ENCODE peak calls at places on chromosomes 6 and 20, in seven cellular contexts. One of them, this sample, is unnamed.

GRCh38 chr20:48128436-48128835 is 343.2 kb upstream of the SULF2 start:
- DNase-seq in left lung: no peak
- DNase-seq in OCI-LY7: no peak
- DNase-seq in ovary: no peak
- DNase-seq in adipocyte: no peak
- DNase-seq in upper lobe of left lung: no peak
- DNase-seq in RWPE2: no peak
- DNase-seq in this sample: no peak

GRCh38 chr6:82145926-82146452 is 101.6 kb downstream of the IBTK start:
- DNase-seq in adipocyte: no peak
- DNase-seq in RWPE2: no peak
- DNase-seq in upper lobe of left lung: no peak
- DNase-seq in OCI-LY7: no peak
- DNase-seq in left lung: no peak
- DNase-seq in ovary: no peak
- DNase-seq in this sample: no peak

GRCh38 chr20:63672666-63673065 is 14.6 kb downstream of the RTEL1 start:
- DNase-seq in upper lobe of left lung: no peak
- DNase-seq in ovary: no peak
- DNase-seq in RWPE2: no peak
- DNase-seq in OCI-LY7: no peak
- DNase-seq in left lung: no peak
- DNase-seq in adipocyte: no peak
- DNase-seq in this sample: no peak

GRCh38 chr20:5118220-5119142 is 1.3 kb downstream of the PCNA start:
- DNase-seq in OCI-LY7: peak; percentile 39
- DNase-seq in left lung: no peak
- DNase-seq in adipocyte: no peak
- DNase-seq in RWPE2: no peak
- DNase-seq in upper lobe of left lung: no peak
- DNase-seq in ovary: no peak
- DNase-seq in this sample: no peak

GRCh38 chr6:151390276-151391020 is 911 bp downstream of the ZBTB2 start:
- DNase-seq in RWPE2: peak; percentile 97
- DNase-seq in upper lobe of left lung: peak; percentile 98
- DNase-seq in ovary: peak; percentile 98
- DNase-seq in adipocyte: peak; percentile 100
- DNase-seq in left lung: peak; percentile 98
- DNase-seq in OCI-LY7: peak; percentile 99
- DNase-seq in this sample: peak; percentile 98

GRCh38 chr20:1669304-1669703 is 11.7 kb upstream of the SIRPG start:
- DNase-seq in left lung: no peak
- DNase-seq in RWPE2: no peak
- DNase-seq in ovary: no peak
- DNase-seq in OCI-LY7: no peak
- DNase-seq in adipocyte: no peak
- DNase-seq in upper lobe of left lung: no peak
- DNase-seq in this sample: no peak

GRCh38 chr6:21227486-21227885 is 366.1 kb upstream of the SOX4 start:
- DNase-seq in OCI-LY7: no peak
- DNase-seq in ovary: no peak
- DNase-seq in upper lobe of left lung: no peak
- DNase-seq in adipocyte: peak; percentile 14
- DNase-seq in left lung: no peak
- DNase-seq in RWPE2: peak; percentile 69
- DNase-seq in this sample: no peak

GRCh38 chr6:75326557-75327258 is 42.1 kb upstream of the TMEM30A start:
- DNase-seq in upper lobe of left lung: no peak
- DNase-seq in left lung: no peak
- DNase-seq in RWPE2: no peak
- DNase-seq in ovary: no peak
- DNase-seq in adipocyte: peak; percentile 42
- DNase-seq in OCI-LY7: no peak
- DNase-seq in this sample: no peak

GRCh38 chr6:159594106-159594749 is 98.8 kb downstream of the SOD2 start:
- DNase-seq in OCI-LY7: no peak
- DNase-seq in upper lobe of left lung: no peak
- DNase-seq in ovary: no peak
- DNase-seq in RWPE2: no peak
- DNase-seq in adipocyte: peak; percentile 30
- DNase-seq in left lung: no peak
- DNase-seq in this sample: no peak

GRCh38 chr6:88050140-88050818 is 2.6 kb downstream of the SPACA1 start:
- DNase-seq in RWPE2: no peak
- DNase-seq in ovary: no peak
- DNase-seq in upper lobe of left lung: no peak
- DNase-seq in OCI-LY7: no peak
- DNase-seq in left lung: no peak
- DNase-seq in adipocyte: peak; percentile 4
- DNase-seq in this sample: no peak

GRCh38 chr6:15754035-15754705 is 91.3 kb upstream of the DTNBP1 start:
- DNase-seq in left lung: no peak
- DNase-seq in adipocyte: peak; percentile 4
- DNase-seq in RWPE2: no peak
- DNase-seq in ovary: no peak
- DNase-seq in OCI-LY7: no peak
- DNase-seq in upper lobe of left lung: no peak
- DNase-seq in this sample: no peak

GRCh38 chr20:54061106-54061881 is 9.1 kb downstream of the BCAS1 start:
- DNase-seq in ovary: no peak
- DNase-seq in OCI-LY7: no peak
- DNase-seq in RWPE2: peak; percentile 47
- DNase-seq in left lung: no peak
- DNase-seq in adipocyte: no peak
- DNase-seq in upper lobe of left lung: no peak
- DNase-seq in this sample: no peak

GRCh38 chr20:18717062-18717461 is 96.5 kb upstream of the SCP2D1 start:
- DNase-seq in left lung: no peak
- DNase-seq in adipocyte: no peak
- DNase-seq in RWPE2: no peak
- DNase-seq in OCI-LY7: no peak
- DNase-seq in ovary: no peak
- DNase-seq in upper lobe of left lung: no peak
- DNase-seq in this sample: no peak

GRCh38 chr6:132190097-132190814 is 211.0 kb downstream of the MOXD1 start:
- DNase-seq in left lung: no peak
- DNase-seq in RWPE2: no peak
- DNase-seq in upper lobe of left lung: no peak
- DNase-seq in adipocyte: peak; percentile 36
- DNase-seq in OCI-LY7: no peak
- DNase-seq in ovary: no peak
- DNase-seq in this sample: no peak

GRCh38 chr6:115570326-115570725 is 490.4 kb downstream of the FRK start:
- DNase-seq in RWPE2: no peak
- DNase-seq in left lung: no peak
- DNase-seq in OCI-LY7: no peak
- DNase-seq in adipocyte: peak; percentile 44
- DNase-seq in ovary: no peak
- DNase-seq in upper lobe of left lung: no peak
- DNase-seq in this sample: no peak

GRCh38 chr20:57627972-57628650 is 7.9 kb upstream of the ZBP1 start:
- DNase-seq in adipocyte: peak; percentile 51
- DNase-seq in RWPE2: peak; percentile 59
- DNase-seq in upper lobe of left lung: peak; percentile 58
- DNase-seq in left lung: peak; percentile 64
- DNase-seq in OCI-LY7: peak; percentile 79
- DNase-seq in ovary: no peak
- DNase-seq in this sample: peak; percentile 77

GRCh38 chr6:118674772-118675171 is 23.4 kb upstream of the CEP85L start:
- DNase-seq in ovary: no peak
- DNase-seq in OCI-LY7: no peak
- DNase-seq in adipocyte: no peak
- DNase-seq in upper lobe of left lung: no peak
- DNase-seq in RWPE2: no peak
- DNase-seq in left lung: no peak
- DNase-seq in this sample: no peak

GRCh38 chr20:45595235-45595634 is 16.2 kb upstream of the WFDC8 start:
- DNase-seq in ovary: no peak
- DNase-seq in adipocyte: no peak
- DNase-seq in left lung: no peak
- DNase-seq in upper lobe of left lung: no peak
- DNase-seq in OCI-LY7: no peak
- DNase-seq in RWPE2: no peak
- DNase-seq in this sample: no peak

GRCh38 chr6:140921366-140922226 is 1211.1 kb upstream of the GJE1 start:
- DNase-seq in ovary: no peak
- DNase-seq in upper lobe of left lung: no peak
- DNase-seq in adipocyte: peak; percentile 79
- DNase-seq in left lung: no peak
- DNase-seq in RWPE2: no peak
- DNase-seq in OCI-LY7: peak; percentile 45
- DNase-seq in this sample: no peak

GRCh38 chr20:59222982-59223610 is 59.5 kb downstream of the ZNF831 start:
- DNase-seq in ovary: no peak
- DNase-seq in OCI-LY7: no peak
- DNase-seq in left lung: no peak
- DNase-seq in adipocyte: no peak
- DNase-seq in upper lobe of left lung: no peak
- DNase-seq in RWPE2: no peak
- DNase-seq in this sample: no peak

DNA sequence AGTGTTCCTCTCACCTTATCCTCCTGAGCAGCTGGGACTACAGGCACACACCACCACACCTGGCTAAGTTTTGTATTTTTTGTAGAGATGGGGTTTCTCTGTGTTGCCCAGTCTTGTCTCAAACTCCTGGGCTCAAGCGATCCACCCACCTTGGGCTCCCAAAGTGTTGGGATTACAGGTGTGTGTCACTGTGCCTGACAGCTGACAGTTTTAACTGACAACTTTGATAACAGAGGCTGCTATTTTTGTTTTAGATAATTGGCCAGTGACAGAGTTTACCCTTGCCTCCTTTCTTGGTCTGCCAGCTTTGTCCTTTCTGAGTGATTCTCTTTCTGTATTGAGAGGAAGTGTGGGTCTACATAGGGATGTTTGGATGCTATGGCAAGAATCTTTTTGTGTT is 80.6 kb downstream of the RNF144B start:
- DNase-seq in left lung: no peak
- DNase-seq in adipocyte: no peak
- DNase-seq in RWPE2: no peak
- DNase-seq in OCI-LY7: no peak
- DNase-seq in ovary: no peak
- DNase-seq in upper lobe of left lung: no peak
- DNase-seq in this sample: no peak
- H3K4me1 ChIP-seq in left lung: peaks cover 6% of the 10 kb centered on the region
- H3K4me1 ChIP-seq in adipocyte: no peaks in the 10 kb centered on the region
- H3K4me1 ChIP-seq in RWPE2: no peaks in the 10 kb centered on the region
- H3K4me1 ChIP-seq in OCI-LY7: no peaks in the 10 kb centered on the region
- H3K4me1 ChIP-seq in ovary: no peaks in the 10 kb centered on the region
- H3K4me1 ChIP-seq in upper lobe of left lung: no peaks in the 10 kb centered on the region
- H3K4me1 ChIP-seq in this sample: no peaks in the 10 kb centered on the region

GRCh38 chr6:157271441-157271840 is 51.9 kb downstream of the TMEM242 start:
- DNase-seq in adipocyte: no peak
- DNase-seq in ovary: no peak
- DNase-seq in OCI-LY7: no peak
- DNase-seq in RWPE2: no peak
- DNase-seq in left lung: no peak
- DNase-seq in upper lobe of left lung: no peak
- DNase-seq in this sample: no peak

GRCh38 chr6:157271911-157272310 is 51.4 kb downstream of the TMEM242 start:
- DNase-seq in upper lobe of left lung: no peak
- DNase-seq in RWPE2: no peak
- DNase-seq in left lung: no peak
- DNase-seq in OCI-LY7: no peak
- DNase-seq in adipocyte: no peak
- DNase-seq in ovary: no peak
- DNase-seq in this sample: no peak

GRCh38 chr6:157272866-157273755 is 50.2 kb downstream of the TMEM242 start:
- DNase-seq in RWPE2: no peak
- DNase-seq in upper lobe of left lung: no peak
- DNase-seq in adipocyte: no peak
- DNase-seq in left lung: no peak
- DNase-seq in OCI-LY7: peak; percentile 81
- DNase-seq in ovary: no peak
- DNase-seq in this sample: no peak

GRCh38 chr6:157273756-157274088 is 49.6 kb downstream of the TMEM242 start:
- DNase-seq in upper lobe of left lung: peak; percentile 56
- DNase-seq in ovary: peak; percentile 49
- DNase-seq in left lung: no peak
- DNase-seq in RWPE2: no peak
- DNase-seq in OCI-LY7: peak; percentile 84
- DNase-seq in adipocyte: no peak
- DNase-seq in this sample: no peak

DNA sequence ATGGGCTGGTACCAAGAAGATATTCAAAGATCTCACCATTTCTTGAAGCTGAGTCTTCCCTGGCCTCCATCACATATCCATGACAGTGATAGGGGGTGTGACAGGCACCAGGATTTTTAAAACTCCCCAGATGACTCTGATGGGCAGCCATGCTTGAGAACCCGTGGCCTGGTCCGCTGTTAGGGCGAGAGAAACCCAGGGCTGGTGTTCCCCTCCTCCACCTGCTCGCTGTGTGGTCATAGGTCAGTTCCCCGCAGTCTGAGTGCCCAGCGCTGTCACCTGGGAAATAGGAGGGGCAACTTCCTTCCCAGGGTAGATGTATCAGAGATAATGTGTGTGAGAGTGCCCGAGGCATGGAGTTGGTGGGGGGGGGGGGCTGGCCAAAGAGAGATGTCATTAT is 50.9 kb downstream of the TMEM242 start:
- DNase-seq in left lung: no peak
- DNase-seq in OCI-LY7: no peak
- DNase-seq in RWPE2: no peak
- DNase-seq in adipocyte: no peak
- DNase-seq in upper lobe of left lung: no peak
- DNase-seq in ovary: no peak
- DNase-seq in this sample: peak; percentile 40
- H3K4me1 ChIP-seq in left lung: peaks cover 14% of the 10 kb centered on the region
- H3K4me1 ChIP-seq in OCI-LY7: peaks cover 23% of the 10 kb centered on the region
- H3K4me1 ChIP-seq in RWPE2: peaks cover 2% of the 10 kb centered on the region
- H3K4me1 ChIP-seq in adipocyte: peaks cover 17% of the 10 kb centered on the region
- H3K4me1 ChIP-seq in upper lobe of left lung: peaks cover 8% of the 10 kb centered on the region
- H3K4me1 ChIP-seq in ovary: peaks cover 10% of the 10 kb centered on the region
- H3K4me1 ChIP-seq in this sample: peaks cover 42% of the 10 kb centered on the region

DNA sequence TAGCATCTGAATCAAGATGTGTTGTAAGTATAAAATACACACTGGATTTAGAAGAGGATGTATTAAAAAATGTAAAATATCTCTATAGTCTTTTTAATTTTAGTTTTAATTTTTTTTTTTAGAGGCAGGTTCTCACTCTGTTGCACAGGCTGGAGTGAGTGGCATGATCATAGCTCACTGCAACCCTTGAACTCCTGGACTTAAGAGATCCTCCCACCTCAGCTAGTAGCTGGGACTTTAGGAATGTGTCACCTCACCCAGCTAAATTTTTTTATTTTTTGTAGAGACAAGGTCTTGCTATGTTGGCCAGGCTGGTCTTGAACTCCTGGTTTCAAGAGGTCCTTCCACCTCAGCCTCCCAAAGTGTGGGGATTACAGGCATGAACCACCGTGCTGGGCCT is 46.7 kb upstream of the EPB41L1 start:
- DNase-seq in ovary: no peak
- DNase-seq in left lung: no peak
- DNase-seq in RWPE2: no peak
- DNase-seq in upper lobe of left lung: no peak
- DNase-seq in OCI-LY7: no peak
- DNase-seq in adipocyte: no peak
- DNase-seq in this sample: no peak
- H3K4me1 ChIP-seq in ovary: no peaks in the 10 kb centered on the region
- H3K4me1 ChIP-seq in left lung: peaks cover 33% of the 10 kb centered on the region
- H3K4me1 ChIP-seq in RWPE2: peaks cover 4% of the 10 kb centered on the region
- H3K4me1 ChIP-seq in upper lobe of left lung: peaks cover 15% of the 10 kb centered on the region
- H3K4me1 ChIP-seq in OCI-LY7: peaks cover 19% of the 10 kb centered on the region
- H3K4me1 ChIP-seq in adipocyte: peaks cover 24% of the 10 kb centered on the region
- H3K4me1 ChIP-seq in this sample: peaks cover 36% of the 10 kb centered on the region

GRCh38 chr6:36752886-36753506 is 55.4 kb downstream of the RAB44 start:
- DNase-seq in RWPE2: no peak
- DNase-seq in ovary: no peak
- DNase-seq in OCI-LY7: peak; percentile 81
- DNase-seq in adipocyte: no peak
- DNase-seq in upper lobe of left lung: peak; percentile 36
- DNase-seq in left lung: no peak
- DNase-seq in this sample: peak; percentile 67
- H3K4me1 ChIP-seq in RWPE2: peaks cover 20% of the 10 kb centered on the region
- H3K4me1 ChIP-seq in ovary: no peaks in the 10 kb centered on the region
- H3K4me1 ChIP-seq in OCI-LY7: peaks cover 53% of the 10 kb centered on the region
- H3K4me1 ChIP-seq in adipocyte: no peaks in the 10 kb centered on the region
- H3K4me1 ChIP-seq in upper lobe of left lung: peaks cover 28% of the 10 kb centered on the region
- H3K4me1 ChIP-seq in left lung: peaks cover 63% of the 10 kb centered on the region
- H3K4me1 ChIP-seq in this sample: peaks cover 53% of the 10 kb centered on the region